ENCODE peak calls at places on chromosomes 7 and 10, in four cellular contexts. V, I, T and U are unnamed samples.

GRCh38 chr10:59580257-59580863 is 129.3 kb downstream of the SLC16A9 start:
- DNase-seq in V (no peak), I (peak; percentile 60), T (peak; percentile 73), U (no peak)

GRCh38 chr10:3471927-3472704 is 299.5 kb upstream of the PITRM1 start:
- DNase-seq in V (no peak), I (peak; percentile 12), T (no peak), U (no peak)

GRCh38 chr7:26159243-26159642 is 7.2 kb downstream of the NFE2L3 start:
- DNase-seq in V (no peak), I (peak; percentile 32), T (peak; percentile 63), U (no peak)

GRCh38 chr7:11343818-11344413 is 370.2 kb downstream of the PHF14 start:
- DNase-seq in V (no peak), I (peak; percentile 63), T (peak; percentile 60), U (no peak)

GRCh38 chr10:64286533-64286932 is 765.3 kb downstream of the REEP3 start:
- DNase-seq in V (no peak), I (no peak), T (no peak), U (no peak)

GRCh38 chr10:52499281-52499680 is 185.2 kb downstream of the DKK1 start:
- DNase-seq in V (no peak), I (no peak), T (no peak), U (no peak)

GRCh38 chr7:116420003-116420402 is 79.5 kb upstream of the CAV2 start:
- DNase-seq in V (no peak), I (no peak), T (no peak), U (no peak)

GRCh38 chr7:18958627-18959026 is 158.8 kb downstream of the TWIST1 start:
- DNase-seq in V (no peak), I (peak; percentile 74), T (peak; percentile 49), U (no peak)

GRCh38 chr7:100677308-100678095 is 4.0 kb downstream of the GNB2 start:
- DNase-seq in V (no peak), I (no peak), T (no peak), U (no peak)

GRCh38 chr7:116511552-116512523 is 12.3 kb downstream of the CAV2 start:
- DNase-seq in V (no peak), I (peak; percentile 52), T (peak; percentile 48), U (no peak)

GRCh38 chr10:79984851-79985250 is 35.9 kb upstream of the SFTPD start:
- DNase-seq in V (no peak), I (no peak), T (no peak), U (no peak)

GRCh38 chr10:64134676-64135075 is 613.5 kb downstream of the REEP3 start:
- DNase-seq in V (no peak), I (no peak), T (no peak), U (no peak)

GRCh38 chr10:131556897-131557500 is 245.5 kb upstream of the TCERG1L start:
- DNase-seq in V (no peak), I (no peak), T (no peak), U (no peak)

GRCh38 chr10:8913720-8914119 is 859.2 kb downstream of the GATA3 start:
- DNase-seq in V (no peak), I (peak; percentile 6), T (peak; percentile 13), U (no peak)

GRCh38 chr10:101122270-101123084 is 8.6 kb upstream of the TLX1 start:
- DNase-seq in V (no peak), I (no peak), T (no peak), U (no peak)

GRCh38 chr10:101121661-101122045 is 9.4 kb upstream of the TLX1 start:
- DNase-seq in V (no peak), I (no peak), T (no peak), U (no peak)

GRCh38 chr10:101124933-101125332 is 6.2 kb upstream of the TLX1 start:
- DNase-seq in V (no peak), I (no peak), T (no peak), U (no peak)

GRCh38 chr10:101123815-101124617 is 7.1 kb upstream of the TLX1 start:
- DNase-seq in V (no peak), I (no peak), T (no peak), U (no peak)

DNA sequence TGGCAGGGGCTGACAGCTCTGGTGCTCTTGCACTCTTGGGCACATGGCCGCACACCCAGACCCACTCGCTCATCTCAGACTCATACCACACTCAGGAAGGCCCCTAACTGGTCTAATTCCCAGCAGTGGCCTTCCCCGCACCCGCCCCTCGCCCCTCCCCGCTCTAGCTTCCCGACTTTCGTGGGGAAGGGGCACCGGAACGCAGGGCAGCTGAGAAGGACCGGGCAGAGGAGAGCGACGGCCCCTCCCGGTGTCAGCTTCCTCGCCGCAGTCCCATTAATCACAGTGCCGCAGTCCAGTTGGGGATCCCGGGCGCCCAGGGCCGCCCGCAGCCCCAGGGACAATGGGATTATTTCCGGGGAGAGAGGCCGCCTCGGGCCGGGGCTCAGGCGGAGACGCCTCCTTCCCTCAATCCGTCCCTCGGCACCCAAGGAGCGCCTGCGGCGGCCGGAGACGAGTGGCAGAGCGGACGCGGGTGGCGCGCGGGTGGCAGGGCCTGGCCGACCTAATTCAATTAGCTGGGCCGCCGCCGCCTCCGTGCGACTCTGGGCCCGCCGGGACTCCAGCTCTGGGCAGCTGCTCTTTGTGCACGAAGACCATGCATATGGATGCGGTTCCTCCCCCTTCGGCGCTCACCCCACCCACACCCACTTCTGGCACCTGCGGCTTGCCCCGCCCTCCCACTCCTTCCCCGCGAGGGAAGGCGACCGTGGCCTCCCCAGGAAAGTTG is 7.8 kb upstream of the TLX1 start:
- DNase-seq in V (peak; percentile 35), I (no peak), T (no peak), U (no peak)
- H3K4me3 ChIP-seq in V (peak overlapping the region; percentile 30), I (no peak overlapping the region), T (no peak overlapping the region), U (no peak overlapping the region)

GRCh38 chr7:53398566-53398965 is 363.1 kb downstream of the POM121L12 start:
- DNase-seq in V (no peak), I (no peak), T (no peak), U (no peak)

GRCh38 chr7:53397911-53398310 is 362.5 kb downstream of the POM121L12 start:
- DNase-seq in V (no peak), I (no peak), T (no peak), U (no peak)
- TF ChIP-seq CTCF in V (no peak), I (no peak), T (no peak), U (no peak)

GRCh38 chr7:78765985-78766729 is 687.3 kb downstream of the MAGI2 start:
- DNase-seq in V (no peak), I (peak; percentile 10), T (no peak), U (no peak)
- H3K4me3 ChIP-seq in V (no peak overlapping the region), I (no peak overlapping the region), T (no peak overlapping the region), U (no peak overlapping the region)

GRCh38 chr10:111756541-111757061 is 427.0 kb downstream of the GPAM start:
- DNase-seq in V (no peak), I (peak; percentile 56), T (peak; percentile 30), U (no peak)
- TF ChIP-seq CTCF in V (no peak), I (peak; percentile 34), T (peak; percentile 38), U (peak; percentile 29)

GRCh38 chr10:104257235-104257634 is 2.5 kb downstream of the GSTO1 start:
- DNase-seq in V (no peak), I (no peak), T (no peak), U (no peak)
- H3K4me3 ChIP-seq in V (no peak overlapping the region), I (no peak overlapping the region), T (no peak overlapping the region), U (no peak overlapping the region)

GRCh38 chr10:104614245-104614831 is 26.8 kb upstream of the SORCS3 start:
- DNase-seq in V (no peak), I (peak; percentile 36), T (peak; percentile 36), U (no peak)
- TF ChIP-seq CTCF in V (no peak), I (peak; percentile 57), T (peak; percentile 63), U (peak; percentile 60)

DNA sequence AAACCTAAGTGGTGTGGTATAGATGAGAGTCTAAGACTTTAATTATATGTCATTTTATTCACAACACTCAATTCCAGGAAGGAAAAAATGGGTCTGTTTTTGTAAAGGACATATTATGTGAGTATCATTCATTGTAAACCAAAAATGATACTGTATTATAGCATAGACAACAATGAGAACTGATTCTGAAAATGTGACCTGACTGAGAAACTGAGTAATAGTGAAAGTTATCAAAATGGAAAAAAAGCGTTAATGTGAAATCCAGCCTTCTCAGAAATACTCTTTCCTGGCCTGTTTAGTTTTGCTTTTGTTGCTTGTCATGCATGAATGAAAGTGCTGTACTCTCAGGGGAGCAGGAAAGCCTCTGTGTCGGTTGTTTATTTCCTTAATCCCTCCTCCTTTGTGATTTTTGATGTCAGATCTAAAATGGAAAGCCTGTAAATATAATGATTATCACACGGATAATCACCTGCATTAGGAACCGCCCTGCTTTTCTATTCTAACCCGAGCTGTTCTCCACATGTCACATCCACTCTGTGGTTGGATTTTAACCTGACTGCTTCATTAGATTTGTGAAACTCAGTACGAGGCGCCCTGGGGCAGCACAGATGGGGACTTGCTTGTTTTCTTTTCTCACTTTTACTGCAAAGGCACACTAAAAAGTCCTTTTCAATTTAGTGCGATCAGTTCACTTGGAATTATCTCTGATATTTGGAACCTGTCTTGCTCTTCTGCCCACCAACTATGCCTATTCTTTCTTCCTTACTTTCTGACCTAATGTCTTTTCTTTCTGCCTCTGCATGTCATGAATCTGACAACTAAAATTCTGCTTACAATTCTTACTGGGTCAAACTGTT is 240.9 kb upstream of the KAT6B start:
- DNase-seq in V (no peak), I (peak; percentile 22), T (peak; percentile 29), U (no peak)
- H3K4me3 ChIP-seq in V (peak overlapping the region; percentile 4), I (no peak overlapping the region), T (no peak overlapping the region), U (no peak overlapping the region)

GRCh38 chr10:96641896-96642295 is 55.1 kb upstream of the TM9SF3 start:
- DNase-seq in V (no peak), I (no peak), T (no peak), U (no peak)

GRCh38 chr10:96642973-96643372 is 56.2 kb upstream of the TM9SF3 start:
- DNase-seq in V (peak; percentile 74), I (no peak), T (peak; percentile 55), U (no peak)

GRCh38 chr10:96643920-96644319 is 57.1 kb upstream of the TM9SF3 start:
- DNase-seq in V (no peak), I (no peak), T (no peak), U (no peak)

GRCh38 chr10:96641396-96641795 is 54.6 kb upstream of the TM9SF3 start:
- DNase-seq in V (no peak), I (no peak), T (no peak), U (no peak)

GRCh38 chr10:96642530-96642929 is 55.7 kb upstream of the TM9SF3 start:
- DNase-seq in V (no peak), I (no peak), T (no peak), U (no peak)
- TF ChIP-seq CTCF in V (no peak), I (no peak), T (no peak), U (no peak)

GRCh38 chr10:128151031-128151430 is 24.8 kb upstream of the MKI67 start:
- DNase-seq in V (no peak), I (no peak), T (no peak), U (no peak)

GRCh38 chr10:128150045-128150493 is 23.8 kb upstream of the MKI67 start:
- DNase-seq in V (peak; percentile 68), I (peak; percentile 89), T (peak; percentile 67), U (no peak)

GRCh38 chr10:128152741-128153583 is 26.7 kb upstream of the MKI67 start:
- DNase-seq in V (no peak), I (peak; percentile 19), T (no peak), U (no peak)

GRCh38 chr10:128149267-128149666 is 23.0 kb upstream of the MKI67 start:
- DNase-seq in V (no peak), I (no peak), T (no peak), U (no peak)

GRCh38 chr10:128150551-128150950 is 24.3 kb upstream of the MKI67 start:
- DNase-seq in V (no peak), I (no peak), T (no peak), U (no peak)
- H3K4me3 ChIP-seq in V (peak overlapping the region; percentile 32), I (peak overlapping the region; percentile 63), T (peak overlapping the region; percentile 76), U (peak overlapping the region; percentile 66)

GRCh38 chr7:74164985-74165456 is 9.1 kb upstream of the EIF4H start:
- DNase-seq in V (no peak), I (no peak), T (peak; percentile 62), U (no peak)
- TF ChIP-seq CTCF in V (no peak), I (peak; percentile 32), T (peak; percentile 75), U (peak; percentile 45)